ENCODE peak calls at places on chromosomes 16 and 17, in nine cellular contexts. One of them, this sample, is unnamed.

GRCh38 chr17:39924691-39925055 is 2.7 kb downstream of the ORMDL3 start:
- DNase-seq in fibroblast of lung: no peak
- DNase-seq in fibroblast of the conjunctiva: no peak
- DNase-seq in T-cell: no peak
- DNase-seq in osteocyte: no peak
- DNase-seq in cardiac fibroblast: no peak
- DNase-seq in CD4-positive, CD25-positive, alpha-beta regulatory T cell: no peak
- DNase-seq in kidney tubule cell: no peak
- DNase-seq in stimulated activated CD8-positive, alpha-beta memory T cell treated with anti-CD3 and anti-CD28 coated beads, Interleukin-7, amount 100 ng/mL, for 4 hours: no peak
- DNase-seq in this sample: no peak

GRCh38 chr17:29400818-29401217 is 10.7 kb downstream of the TAOK1 start:
- DNase-seq in kidney tubule cell: no peak
- DNase-seq in osteocyte: peak
- DNase-seq in fibroblast of lung: no peak
- DNase-seq in CD4-positive, CD25-positive, alpha-beta regulatory T cell: no peak
- DNase-seq in fibroblast of the conjunctiva: no peak
- DNase-seq in stimulated activated CD8-positive, alpha-beta memory T cell treated with anti-CD3 and anti-CD28 coated beads, Interleukin-7, amount 100 ng/mL, for 4 hours: no peak
- DNase-seq in cardiac fibroblast: no peak
- DNase-seq in T-cell: no peak
- DNase-seq in this sample: no peak

GRCh38 chr17:19242323-19242722 is 5.2 kb downstream of the EPN2 start:
- DNase-seq in kidney tubule cell: peak
- DNase-seq in fibroblast of lung: no peak
- DNase-seq in osteocyte: no peak
- DNase-seq in cardiac fibroblast: no peak
- DNase-seq in stimulated activated CD8-positive, alpha-beta memory T cell treated with anti-CD3 and anti-CD28 coated beads, Interleukin-7, amount 100 ng/mL, for 4 hours: no peak
- DNase-seq in fibroblast of the conjunctiva: no peak
- DNase-seq in CD4-positive, CD25-positive, alpha-beta regulatory T cell: no peak
- DNase-seq in T-cell: no peak
- DNase-seq in this sample: no peak

GRCh38 chr16:81973737-81974136 is 37.5 kb downstream of the SDR42E1 start:
- DNase-seq in T-cell: no peak
- DNase-seq in stimulated activated CD8-positive, alpha-beta memory T cell treated with anti-CD3 and anti-CD28 coated beads, Interleukin-7, amount 100 ng/mL, for 4 hours: no peak
- DNase-seq in fibroblast of lung: no peak
- DNase-seq in osteocyte: no peak
- DNase-seq in kidney tubule cell: no peak
- DNase-seq in cardiac fibroblast: no peak
- DNase-seq in CD4-positive, CD25-positive, alpha-beta regulatory T cell: no peak
- DNase-seq in fibroblast of the conjunctiva: no peak
- DNase-seq in this sample: no peak

GRCh38 chr16:71610936-71611871 is 14.8 kb upstream of the MARVELD3 start:
- DNase-seq in CD4-positive, CD25-positive, alpha-beta regulatory T cell: peak
- DNase-seq in stimulated activated CD8-positive, alpha-beta memory T cell treated with anti-CD3 and anti-CD28 coated beads, Interleukin-7, amount 100 ng/mL, for 4 hours: peak
- DNase-seq in kidney tubule cell: peak
- DNase-seq in T-cell: peak
- DNase-seq in fibroblast of lung: peak
- DNase-seq in fibroblast of the conjunctiva: peak
- DNase-seq in cardiac fibroblast: peak
- DNase-seq in osteocyte: no peak
- DNase-seq in this sample: peak

GRCh38 chr16:63361032-63361624 is 1324.9 kb upstream of the CDH8 start:
- DNase-seq in stimulated activated CD8-positive, alpha-beta memory T cell treated with anti-CD3 and anti-CD28 coated beads, Interleukin-7, amount 100 ng/mL, for 4 hours: no peak
- DNase-seq in T-cell: no peak
- DNase-seq in fibroblast of lung: peak
- DNase-seq in CD4-positive, CD25-positive, alpha-beta regulatory T cell: no peak
- DNase-seq in cardiac fibroblast: peak
- DNase-seq in kidney tubule cell: peak
- DNase-seq in osteocyte: no peak
- DNase-seq in fibroblast of the conjunctiva: peak
- DNase-seq in this sample: peak

GRCh38 chr16:1527836-1528811 is 5.3 kb upstream of the TMEM204 start:
- DNase-seq in cardiac fibroblast: peak
- DNase-seq in kidney tubule cell: no peak
- DNase-seq in osteocyte: no peak
- DNase-seq in CD4-positive, CD25-positive, alpha-beta regulatory T cell: no peak
- DNase-seq in stimulated activated CD8-positive, alpha-beta memory T cell treated with anti-CD3 and anti-CD28 coated beads, Interleukin-7, amount 100 ng/mL, for 4 hours: no peak
- DNase-seq in T-cell: no peak
- DNase-seq in fibroblast of the conjunctiva: no peak
- DNase-seq in fibroblast of lung: no peak
- DNase-seq in this sample: no peak

GRCh38 chr16:27215660-27216059 is 12.3 kb downstream of the KDM8 start:
- DNase-seq in fibroblast of lung: no peak
- DNase-seq in T-cell: no peak
- DNase-seq in fibroblast of the conjunctiva: no peak
- DNase-seq in CD4-positive, CD25-positive, alpha-beta regulatory T cell: no peak
- DNase-seq in stimulated activated CD8-positive, alpha-beta memory T cell treated with anti-CD3 and anti-CD28 coated beads, Interleukin-7, amount 100 ng/mL, for 4 hours: no peak
- DNase-seq in osteocyte: no peak
- DNase-seq in cardiac fibroblast: no peak
- DNase-seq in kidney tubule cell: no peak
- DNase-seq in this sample: no peak

GRCh38 chr16:86787538-86787937 is 209.2 kb downstream of the FOXL1 start:
- DNase-seq in stimulated activated CD8-positive, alpha-beta memory T cell treated with anti-CD3 and anti-CD28 coated beads, Interleukin-7, amount 100 ng/mL, for 4 hours: no peak
- DNase-seq in kidney tubule cell: no peak
- DNase-seq in cardiac fibroblast: no peak
- DNase-seq in T-cell: no peak
- DNase-seq in fibroblast of the conjunctiva: no peak
- DNase-seq in osteocyte: no peak
- DNase-seq in CD4-positive, CD25-positive, alpha-beta regulatory T cell: no peak
- DNase-seq in fibroblast of lung: no peak
- DNase-seq in this sample: no peak

GRCh38 chr16:79856581-79856980 is 256.0 kb upstream of the MAF start:
- DNase-seq in cardiac fibroblast: no peak
- DNase-seq in stimulated activated CD8-positive, alpha-beta memory T cell treated with anti-CD3 and anti-CD28 coated beads, Interleukin-7, amount 100 ng/mL, for 4 hours: no peak
- DNase-seq in osteocyte: no peak
- DNase-seq in fibroblast of the conjunctiva: no peak
- DNase-seq in CD4-positive, CD25-positive, alpha-beta regulatory T cell: no peak
- DNase-seq in kidney tubule cell: no peak
- DNase-seq in fibroblast of lung: no peak
- DNase-seq in T-cell: no peak
- DNase-seq in this sample: no peak

GRCh38 chr16:51359141-51359960 is 208.3 kb upstream of the SALL1 start:
- DNase-seq in CD4-positive, CD25-positive, alpha-beta regulatory T cell: no peak
- DNase-seq in fibroblast of lung: peak
- DNase-seq in cardiac fibroblast: peak
- DNase-seq in T-cell: no peak
- DNase-seq in osteocyte: no peak
- DNase-seq in kidney tubule cell: no peak
- DNase-seq in fibroblast of the conjunctiva: no peak
- DNase-seq in stimulated activated CD8-positive, alpha-beta memory T cell treated with anti-CD3 and anti-CD28 coated beads, Interleukin-7, amount 100 ng/mL, for 4 hours: no peak
- DNase-seq in this sample: no peak

GRCh38 chr17:71260366-71260765 is 860.5 kb upstream of the SOX9 start:
- DNase-seq in CD4-positive, CD25-positive, alpha-beta regulatory T cell: no peak
- DNase-seq in osteocyte: no peak
- DNase-seq in stimulated activated CD8-positive, alpha-beta memory T cell treated with anti-CD3 and anti-CD28 coated beads, Interleukin-7, amount 100 ng/mL, for 4 hours: no peak
- DNase-seq in T-cell: no peak
- DNase-seq in kidney tubule cell: no peak
- DNase-seq in fibroblast of lung: peak
- DNase-seq in cardiac fibroblast: no peak
- DNase-seq in fibroblast of the conjunctiva: no peak
- DNase-seq in this sample: no peak

GRCh38 chr16:84725481-84726078 is 25.8 kb downstream of the USP10 start:
- DNase-seq in fibroblast of the conjunctiva: no peak
- DNase-seq in kidney tubule cell: no peak
- DNase-seq in stimulated activated CD8-positive, alpha-beta memory T cell treated with anti-CD3 and anti-CD28 coated beads, Interleukin-7, amount 100 ng/mL, for 4 hours: no peak
- DNase-seq in T-cell: no peak
- DNase-seq in cardiac fibroblast: no peak
- DNase-seq in fibroblast of lung: no peak
- DNase-seq in osteocyte: no peak
- DNase-seq in CD4-positive, CD25-positive, alpha-beta regulatory T cell: no peak
- DNase-seq in this sample: no peak

GRCh38 chr17:79510071-79510470 is 100.8 kb downstream of the RBFOX3 start:
- DNase-seq in T-cell: no peak
- DNase-seq in stimulated activated CD8-positive, alpha-beta memory T cell treated with anti-CD3 and anti-CD28 coated beads, Interleukin-7, amount 100 ng/mL, for 4 hours: no peak
- DNase-seq in fibroblast of the conjunctiva: no peak
- DNase-seq in cardiac fibroblast: no peak
- DNase-seq in osteocyte: no peak
- DNase-seq in fibroblast of lung: no peak
- DNase-seq in CD4-positive, CD25-positive, alpha-beta regulatory T cell: no peak
- DNase-seq in kidney tubule cell: no peak
- DNase-seq in this sample: no peak

GRCh38 chr16:35391328-35391727 is 1931.9 kb downstream of the TP53TG3F start:
- DNase-seq in fibroblast of lung: peak
- DNase-seq in cardiac fibroblast: peak
- DNase-seq in osteocyte: no peak
- DNase-seq in CD4-positive, CD25-positive, alpha-beta regulatory T cell: no peak
- DNase-seq in kidney tubule cell: peak
- DNase-seq in fibroblast of the conjunctiva: no peak
- DNase-seq in stimulated activated CD8-positive, alpha-beta memory T cell treated with anti-CD3 and anti-CD28 coated beads, Interleukin-7, amount 100 ng/mL, for 4 hours: no peak
- DNase-seq in T-cell: no peak
- DNase-seq in this sample: peak

GRCh38 chr17:29941334-29941733 is at the start of gene EFCAB5:
- DNase-seq in kidney tubule cell: no peak
- DNase-seq in stimulated activated CD8-positive, alpha-beta memory T cell treated with anti-CD3 and anti-CD28 coated beads, Interleukin-7, amount 100 ng/mL, for 4 hours: no peak
- DNase-seq in osteocyte: no peak
- DNase-seq in CD4-positive, CD25-positive, alpha-beta regulatory T cell: no peak
- DNase-seq in T-cell: no peak
- DNase-seq in fibroblast of the conjunctiva: no peak
- DNase-seq in fibroblast of lung: no peak
- DNase-seq in cardiac fibroblast: no peak
- DNase-seq in this sample: no peak

GRCh38 chr16:51881731-51882130 is 665.2 kb downstream of the TOX3 start:
- DNase-seq in CD4-positive, CD25-positive, alpha-beta regulatory T cell: no peak
- DNase-seq in stimulated activated CD8-positive, alpha-beta memory T cell treated with anti-CD3 and anti-CD28 coated beads, Interleukin-7, amount 100 ng/mL, for 4 hours: no peak
- DNase-seq in osteocyte: no peak
- DNase-seq in T-cell: no peak
- DNase-seq in cardiac fibroblast: peak
- DNase-seq in fibroblast of the conjunctiva: no peak
- DNase-seq in kidney tubule cell: no peak
- DNase-seq in fibroblast of lung: peak
- DNase-seq in this sample: no peak

GRCh38 chr17:12665263-12666210 is at the start of gene MYOCD:
- DNase-seq in kidney tubule cell: peak
- DNase-seq in CD4-positive, CD25-positive, alpha-beta regulatory T cell: no peak
- DNase-seq in fibroblast of lung: peak
- DNase-seq in cardiac fibroblast: no peak
- DNase-seq in osteocyte: peak
- DNase-seq in stimulated activated CD8-positive, alpha-beta memory T cell treated with anti-CD3 and anti-CD28 coated beads, Interleukin-7, amount 100 ng/mL, for 4 hours: no peak
- DNase-seq in T-cell: no peak
- DNase-seq in fibroblast of the conjunctiva: no peak
- DNase-seq in this sample: no peak

GRCh38 chr17:50290074-50290702 is 15.9 kb downstream of the TMEM92 start:
- DNase-seq in cardiac fibroblast: peak
- DNase-seq in stimulated activated CD8-positive, alpha-beta memory T cell treated with anti-CD3 and anti-CD28 coated beads, Interleukin-7, amount 100 ng/mL, for 4 hours: no peak
- DNase-seq in kidney tubule cell: peak
- DNase-seq in osteocyte: no peak
- DNase-seq in fibroblast of lung: peak
- DNase-seq in fibroblast of the conjunctiva: peak
- DNase-seq in CD4-positive, CD25-positive, alpha-beta regulatory T cell: no peak
- DNase-seq in T-cell: no peak
- DNase-seq in this sample: no peak

GRCh38 chr16:3465301-3465700 is 21.8 kb downstream of the NAA60 start:
- DNase-seq in stimulated activated CD8-positive, alpha-beta memory T cell treated with anti-CD3 and anti-CD28 coated beads, Interleukin-7, amount 100 ng/mL, for 4 hours: no peak
- DNase-seq in T-cell: no peak
- DNase-seq in fibroblast of lung: no peak
- DNase-seq in fibroblast of the conjunctiva: no peak
- DNase-seq in osteocyte: no peak
- DNase-seq in cardiac fibroblast: no peak
- DNase-seq in CD4-positive, CD25-positive, alpha-beta regulatory T cell: no peak
- DNase-seq in kidney tubule cell: no peak
- DNase-seq in this sample: no peak

GRCh38 chr17:8105957-8106398 is 12.3 kb downstream of the ALOXE3 start:
- DNase-seq in cardiac fibroblast: peak
- DNase-seq in osteocyte: no peak
- DNase-seq in kidney tubule cell: no peak
- DNase-seq in fibroblast of lung: no peak
- DNase-seq in CD4-positive, CD25-positive, alpha-beta regulatory T cell: no peak
- DNase-seq in T-cell: no peak
- DNase-seq in stimulated activated CD8-positive, alpha-beta memory T cell treated with anti-CD3 and anti-CD28 coated beads, Interleukin-7, amount 100 ng/mL, for 4 hours: no peak
- DNase-seq in fibroblast of the conjunctiva: no peak
- DNase-seq in this sample: no peak

GRCh38 chr17:44541884-44542581 is 15.3 kb upstream of the FZD2 start:
- DNase-seq in kidney tubule cell: no peak
- DNase-seq in CD4-positive, CD25-positive, alpha-beta regulatory T cell: no peak
- DNase-seq in osteocyte: peak
- DNase-seq in fibroblast of lung: no peak
- DNase-seq in fibroblast of the conjunctiva: no peak
- DNase-seq in cardiac fibroblast: no peak
- DNase-seq in stimulated activated CD8-positive, alpha-beta memory T cell treated with anti-CD3 and anti-CD28 coated beads, Interleukin-7, amount 100 ng/mL, for 4 hours: no peak
- DNase-seq in T-cell: no peak
- DNase-seq in this sample: no peak

GRCh38 chr16:68470461-68471150 is 22.3 kb upstream of the SMPD3 start:
- DNase-seq in osteocyte: no peak
- DNase-seq in CD4-positive, CD25-positive, alpha-beta regulatory T cell: no peak
- DNase-seq in stimulated activated CD8-positive, alpha-beta memory T cell treated with anti-CD3 and anti-CD28 coated beads, Interleukin-7, amount 100 ng/mL, for 4 hours: no peak
- DNase-seq in cardiac fibroblast: no peak
- DNase-seq in fibroblast of lung: no peak
- DNase-seq in T-cell: peak
- DNase-seq in fibroblast of the conjunctiva: no peak
- DNase-seq in kidney tubule cell: no peak
- DNase-seq in this sample: no peak

GRCh38 chr17:82338858-82339633 is 5.5 kb upstream of the SECTM1 start:
- DNase-seq in fibroblast of lung: peak
- DNase-seq in osteocyte: no peak
- DNase-seq in T-cell: no peak
- DNase-seq in kidney tubule cell: peak
- DNase-seq in CD4-positive, CD25-positive, alpha-beta regulatory T cell: no peak
- DNase-seq in fibroblast of the conjunctiva: peak
- DNase-seq in cardiac fibroblast: peak
- DNase-seq in stimulated activated CD8-positive, alpha-beta memory T cell treated with anti-CD3 and anti-CD28 coated beads, Interleukin-7, amount 100 ng/mL, for 4 hours: no peak
- DNase-seq in this sample: peak

GRCh38 chr16:21952040-21952792 is 945 bp upstream of the UQCRC2 start:
- DNase-seq in kidney tubule cell: peak
- DNase-seq in fibroblast of lung: peak
- DNase-seq in fibroblast of the conjunctiva: peak
- DNase-seq in T-cell: peak
- DNase-seq in cardiac fibroblast: peak
- DNase-seq in stimulated activated CD8-positive, alpha-beta memory T cell treated with anti-CD3 and anti-CD28 coated beads, Interleukin-7, amount 100 ng/mL, for 4 hours: peak
- DNase-seq in CD4-positive, CD25-positive, alpha-beta regulatory T cell: peak
- DNase-seq in osteocyte: peak
- DNase-seq in this sample: peak

GRCh38 chr17:44898768-44899073 is 524 bp downstream of the EFTUD2 start:
- DNase-seq in CD4-positive, CD25-positive, alpha-beta regulatory T cell: no peak
- DNase-seq in kidney tubule cell: no peak
- DNase-seq in T-cell: no peak
- DNase-seq in fibroblast of the conjunctiva: no peak
- DNase-seq in cardiac fibroblast: peak
- DNase-seq in stimulated activated CD8-positive, alpha-beta memory T cell treated with anti-CD3 and anti-CD28 coated beads, Interleukin-7, amount 100 ng/mL, for 4 hours: no peak
- DNase-seq in osteocyte: no peak
- DNase-seq in fibroblast of lung: peak
- DNase-seq in this sample: no peak

GRCh38 chr16:14640538-14640937 is 7.8 kb downstream of the BFAR start:
- DNase-seq in kidney tubule cell: peak
- DNase-seq in osteocyte: no peak
- DNase-seq in cardiac fibroblast: no peak
- DNase-seq in T-cell: no peak
- DNase-seq in fibroblast of lung: no peak
- DNase-seq in fibroblast of the conjunctiva: no peak
- DNase-seq in stimulated activated CD8-positive, alpha-beta memory T cell treated with anti-CD3 and anti-CD28 coated beads, Interleukin-7, amount 100 ng/mL, for 4 hours: no peak
- DNase-seq in CD4-positive, CD25-positive, alpha-beta regulatory T cell: no peak
- DNase-seq in this sample: no peak

GRCh38 chr16:70630960-70631745 is 15.2 kb upstream of the IL34 start:
- DNase-seq in kidney tubule cell: no peak
- DNase-seq in stimulated activated CD8-positive, alpha-beta memory T cell treated with anti-CD3 and anti-CD28 coated beads, Interleukin-7, amount 100 ng/mL, for 4 hours: no peak
- DNase-seq in CD4-positive, CD25-positive, alpha-beta regulatory T cell: no peak
- DNase-seq in cardiac fibroblast: no peak
- DNase-seq in osteocyte: no peak
- DNase-seq in fibroblast of lung: no peak
- DNase-seq in fibroblast of the conjunctiva: no peak
- DNase-seq in T-cell: no peak
- DNase-seq in this sample: no peak

This sample was measured in SHP77 treated with DMSO at 0.1 percent for 48 hours.